ENCODE peak calls at places on chromosomes 12 and 14, in five cellular contexts. E is NCI-H1105 treated with DMSO at 0.1 percent for 48 hours, U is germinal center, F is OCI-LY7, S is Calu3. H is an unnamed sample.

GRCh38 chr14:104220225-104221070 is 82.1 kb downstream of the KIF26A start:
- DNase-seq in E (no peak), F (no peak), U (no peak), S (no peak), H (no peak)

GRCh38 chr12:126144603-126145002 is 1079.4 kb downstream of the AACS start:
- DNase-seq in E (peak; percentile 10), F (no peak), U (no peak), S (no peak), H (no peak)

GRCh38 chr12:116135209-116135930 is 142.1 kb downstream of the MED13L start:
- DNase-seq in E (peak; percentile 51), F (no peak), S (peak; percentile 26), U (no peak), H (no peak)

GRCh38 chr12:12835378-12836145 is 22.4 kb downstream of the DDX47 start:
- DNase-seq in S (peak; percentile 71), F (no peak), E (no peak), U (no peak), H (no peak)

GRCh38 chr12:87814625-87815024 is 214.6 kb downstream of the C12orf50 start:
- DNase-seq in U (no peak), F (no peak), E (no peak), S (no peak), H (no peak)

GRCh38 chr12:38269897-38270296 is 46.7 kb upstream of the ALG10B start:
- DNase-seq in F (no peak), E (no peak), S (no peak), U (no peak), H (no peak)

GRCh38 chr12:24463392-24463791 is 485.5 kb downstream of the BCAT1 start:
- DNase-seq in S (no peak), U (no peak), F (no peak), E (no peak), H (no peak)

GRCh38 chr12:120640840-120641833 is 711 bp downstream of the CABP1 start:
- DNase-seq in U (peak; percentile 24), E (no peak), F (peak; percentile 29), S (peak; percentile 76), H (peak; percentile 36)

GRCh38 chr12:72272731-72273498 is 745 bp downstream of the TRHDE start:
- DNase-seq in F (no peak), U (no peak), S (peak; percentile 56), E (no peak), H (no peak)

GRCh38 chr14:47207636-47208035 is 467.8 kb downstream of the MDGA2 start:
- DNase-seq in U (no peak), S (no peak), F (no peak), E (no peak), H (peak; percentile 69)

GRCh38 chr14:35215110-35215872 is 76.9 kb upstream of the PSMA6 start:
- DNase-seq in S (no peak), U (no peak), E (peak; percentile 10), F (peak; percentile 47), H (peak; percentile 24)

GRCh38 chr12:4355843-4356327 is 23.6 kb downstream of the FGF23 start:
- DNase-seq in S (peak; percentile 35), E (peak; percentile 28), U (no peak), F (peak; percentile 22), H (peak; percentile 82)

GRCh38 chr14:76253111-76253510 is 101.4 kb downstream of the GPATCH2L start:
- DNase-seq in U (no peak), F (no peak), E (no peak), S (no peak), H (no peak)

GRCh38 chr12:92470608-92471021 is 232.2 kb upstream of the PLEKHG7 start:
- DNase-seq in U (no peak), S (no peak), E (no peak), F (peak; percentile 59), H (no peak)

GRCh38 chr12:108770269-108770829 is 39.0 kb upstream of the CORO1C start:
- DNase-seq in S (no peak), U (no peak), E (no peak), F (no peak), H (no peak)

GRCh38 chr12:95538656-95539055 is 12.6 kb downstream of the USP44 start:
- DNase-seq in E (no peak), U (no peak), S (no peak), F (no peak), H (no peak)

GRCh38 chr12:86647800-86648199 is 391.6 kb upstream of the MGAT4C start:
- DNase-seq in U (no peak), S (no peak), E (no peak), F (no peak), H (no peak)

GRCh38 chr14:54256156-54256555 is 140.7 kb upstream of the CDKN3 start:
- DNase-seq in U (no peak), S (no peak), F (no peak), E (no peak), H (no peak)

GRCh38 chr12:48890657-48891418 is 25.2 kb upstream of the RND1 start:
- DNase-seq in U (peak; percentile 59), F (peak; percentile 77), E (peak; percentile 46), S (peak; percentile 84), H (peak; percentile 86)

GRCh38 chr12:96889273-96889933 is 17.7 kb upstream of the NEDD1 start:
- DNase-seq in S (no peak), E (no peak), U (no peak), F (no peak), H (no peak)

GRCh38 chr14:69612014-69612758 is 790 bp downstream of the SUSD6 start:
- DNase-seq in U (peak; percentile 53), F (peak; percentile 61), E (peak; percentile 55), S (peak; percentile 26), H (peak; percentile 63)